ENCODE peak calls at places on chromosomes 1 and 21, in five cellular contexts. One of them, this sample, is unnamed.

GRCh38 chr1:55464550-55464949 is 249.4 kb upstream of the USP24 start:
- ATAC-seq in GM12878: no peak
- ATAC-seq in upper lobe of left lung: no peak
- ATAC-seq in HCT116: no peak
- ATAC-seq in K562: no peak
- ATAC-seq in this sample: no peak

GRCh38 chr1:202317941-202318925 is 23.5 kb downstream of the UBE2T start:
- ATAC-seq in GM12878: no peak
- ATAC-seq in upper lobe of left lung: peak; percentile 19
- ATAC-seq in HCT116: no peak
- ATAC-seq in K562: no peak
- ATAC-seq in this sample: no peak

GRCh38 chr21:44517175-44517899 is 22.7 kb downstream of the KRTAP10-1 start:
- ATAC-seq in GM12878: no peak
- ATAC-seq in upper lobe of left lung: no peak
- ATAC-seq in HCT116: peak; percentile 98
- ATAC-seq in K562: peak; percentile 98
- ATAC-seq in this sample: no peak

GRCh38 chr1:244048566-244049141 is 2.4 kb upstream of the ZBTB18 start:
- ATAC-seq in GM12878: no peak
- ATAC-seq in upper lobe of left lung: no peak
- ATAC-seq in HCT116: no peak
- ATAC-seq in K562: no peak
- ATAC-seq in this sample: no peak

GRCh38 chr1:58717979-58718378 is 18.1 kb upstream of the MYSM1 start:
- ATAC-seq in GM12878: no peak
- ATAC-seq in upper lobe of left lung: peak; percentile 59
- ATAC-seq in HCT116: no peak
- ATAC-seq in K562: no peak
- ATAC-seq in this sample: no peak

GRCh38 chr1:232340448-232340847 is 289.5 kb downstream of the SIPA1L2 start:
- ATAC-seq in GM12878: no peak
- ATAC-seq in upper lobe of left lung: no peak
- ATAC-seq in HCT116: no peak
- ATAC-seq in K562: no peak
- ATAC-seq in this sample: no peak

GRCh38 chr1:27716262-27716895 is 9.4 kb upstream of the FAM76A start:
- ATAC-seq in GM12878: no peak
- ATAC-seq in upper lobe of left lung: no peak
- ATAC-seq in HCT116: no peak
- ATAC-seq in K562: no peak
- ATAC-seq in this sample: no peak

GRCh38 chr1:203316626-203317093 is 11.3 kb downstream of the BTG2 start:
- ATAC-seq in GM12878: no peak
- ATAC-seq in upper lobe of left lung: peak; percentile 78
- ATAC-seq in HCT116: no peak
- ATAC-seq in K562: peak; percentile 31
- ATAC-seq in this sample: peak; percentile 11

GRCh38 chr1:33018112-33018511 is 18.6 kb downstream of the AK2 start:
- ATAC-seq in GM12878: no peak
- ATAC-seq in upper lobe of left lung: no peak
- ATAC-seq in HCT116: no peak
- ATAC-seq in K562: no peak
- ATAC-seq in this sample: no peak

DNA sequence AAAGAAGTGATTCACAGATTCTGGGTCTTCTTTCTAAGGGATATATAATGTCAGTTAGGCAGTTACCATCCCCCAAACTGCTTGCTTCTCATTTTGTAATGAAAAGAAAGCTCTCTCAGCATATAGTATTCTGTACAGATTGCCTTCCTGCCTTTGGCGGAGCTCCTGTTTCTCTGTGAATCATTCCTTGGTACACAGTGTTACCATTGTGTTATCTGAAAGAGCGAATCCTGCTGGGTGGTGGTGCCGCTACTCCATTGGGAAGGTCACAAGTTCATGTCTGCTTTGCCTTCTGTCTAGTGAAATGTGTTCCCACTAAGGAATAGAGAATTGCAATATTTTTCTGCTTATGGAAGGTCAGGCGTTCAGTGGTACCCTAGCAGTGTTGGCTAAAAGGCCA is 186.4 kb downstream of the PDE4B start:
- ATAC-seq in GM12878: no peak
- ATAC-seq in upper lobe of left lung: no peak
- ATAC-seq in HCT116: no peak
- ATAC-seq in K562: no peak
- ATAC-seq in this sample: no peak
- TF ChIP-seq POLR2AphosphoS5 in GM12878: no peak
- TF ChIP-seq POLR2AphosphoS5 in upper lobe of left lung: no peak
- TF ChIP-seq POLR2AphosphoS5 in HCT116: no peak
- TF ChIP-seq POLR2AphosphoS5 in K562: no peak
- TF ChIP-seq POLR2AphosphoS5 in this sample: no peak

GRCh38 chr1:107273515-107273914 is 132.7 kb downstream of the NTNG1 start:
- ATAC-seq in GM12878: no peak
- ATAC-seq in upper lobe of left lung: no peak
- ATAC-seq in HCT116: no peak
- ATAC-seq in K562: no peak
- ATAC-seq in this sample: no peak

GRCh38 chr1:107276247-107276646 is 135.4 kb downstream of the NTNG1 start:
- ATAC-seq in GM12878: no peak
- ATAC-seq in upper lobe of left lung: no peak
- ATAC-seq in HCT116: no peak
- ATAC-seq in K562: no peak
- ATAC-seq in this sample: no peak

GRCh38 chr1:107277022-107277421 is 136.2 kb downstream of the NTNG1 start:
- ATAC-seq in GM12878: peak; percentile 75
- ATAC-seq in upper lobe of left lung: no peak
- ATAC-seq in HCT116: peak; percentile 42
- ATAC-seq in K562: no peak
- ATAC-seq in this sample: no peak

GRCh38 chr1:107274227-107274626 is 133.4 kb downstream of the NTNG1 start:
- ATAC-seq in GM12878: no peak
- ATAC-seq in upper lobe of left lung: no peak
- ATAC-seq in HCT116: no peak
- ATAC-seq in K562: no peak
- ATAC-seq in this sample: no peak

GRCh38 chr1:107272321-107272720 is 131.5 kb downstream of the NTNG1 start:
- ATAC-seq in GM12878: no peak
- ATAC-seq in upper lobe of left lung: no peak
- ATAC-seq in HCT116: no peak
- ATAC-seq in K562: no peak
- ATAC-seq in this sample: no peak
- H3K4me1 ChIP-seq in GM12878: no peaks in the 10 kb centered on the region
- H3K4me1 ChIP-seq in upper lobe of left lung: no peaks in the 10 kb centered on the region
- H3K4me1 ChIP-seq in HCT116: no peaks in the 10 kb centered on the region
- H3K4me1 ChIP-seq in K562: no peaks in the 10 kb centered on the region
- H3K4me1 ChIP-seq in this sample: no peaks in the 10 kb centered on the region

DNA sequence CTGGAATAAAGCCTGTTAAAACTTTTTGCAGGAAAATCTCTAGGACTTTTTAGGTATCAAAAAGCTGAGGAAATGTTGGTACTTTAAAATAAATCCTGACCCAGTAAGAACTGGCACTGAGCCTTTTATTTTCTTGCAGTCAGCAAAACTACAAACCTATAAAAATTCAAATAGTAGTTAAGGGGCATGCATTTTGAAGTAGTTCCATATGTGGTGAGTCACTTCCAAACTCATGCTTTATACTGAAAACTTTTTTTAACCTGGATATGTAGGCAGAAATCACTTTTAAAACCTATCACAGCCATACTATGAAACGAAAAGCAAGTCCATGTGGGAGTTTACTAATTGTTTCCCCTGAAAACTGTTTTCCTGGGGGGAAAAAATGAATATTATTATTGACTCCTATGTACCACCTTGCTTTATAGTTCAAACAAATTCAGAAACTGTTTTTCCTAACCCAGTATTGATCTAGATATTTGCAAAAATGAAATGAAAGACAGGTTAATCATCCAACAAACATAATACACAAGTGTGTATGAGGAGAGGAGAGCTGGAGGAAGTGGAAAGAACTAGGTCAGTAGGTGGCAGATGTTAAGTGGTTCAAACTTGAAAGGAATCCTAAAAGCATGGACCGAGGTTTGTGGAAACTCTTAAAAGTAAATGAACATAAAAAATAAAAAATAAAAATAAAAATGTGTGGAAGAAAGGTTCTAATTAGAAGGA is 30.5 kb downstream of the NRIP1 start:
- ATAC-seq in GM12878: no peak
- ATAC-seq in upper lobe of left lung: no peak
- ATAC-seq in HCT116: no peak
- ATAC-seq in K562: no peak
- ATAC-seq in this sample: no peak
- TF ChIP-seq CTCF in GM12878: no peak
- TF ChIP-seq CTCF in upper lobe of left lung: no peak
- TF ChIP-seq CTCF in HCT116: no peak
- TF ChIP-seq CTCF in K562: no peak
- TF ChIP-seq CTCF in this sample: no peak

GRCh38 chr1:19332832-19333231 is 20.7 kb downstream of the SLC66A1 start:
- ATAC-seq in GM12878: no peak
- ATAC-seq in upper lobe of left lung: no peak
- ATAC-seq in HCT116: no peak
- ATAC-seq in K562: no peak
- ATAC-seq in this sample: no peak
- TF ChIP-seq POLR2AphosphoS5 in GM12878: no peak
- TF ChIP-seq POLR2AphosphoS5 in upper lobe of left lung: no peak
- TF ChIP-seq POLR2AphosphoS5 in HCT116: no peak
- TF ChIP-seq POLR2AphosphoS5 in K562: no peak
- TF ChIP-seq POLR2AphosphoS5 in this sample: no peak

DNA sequence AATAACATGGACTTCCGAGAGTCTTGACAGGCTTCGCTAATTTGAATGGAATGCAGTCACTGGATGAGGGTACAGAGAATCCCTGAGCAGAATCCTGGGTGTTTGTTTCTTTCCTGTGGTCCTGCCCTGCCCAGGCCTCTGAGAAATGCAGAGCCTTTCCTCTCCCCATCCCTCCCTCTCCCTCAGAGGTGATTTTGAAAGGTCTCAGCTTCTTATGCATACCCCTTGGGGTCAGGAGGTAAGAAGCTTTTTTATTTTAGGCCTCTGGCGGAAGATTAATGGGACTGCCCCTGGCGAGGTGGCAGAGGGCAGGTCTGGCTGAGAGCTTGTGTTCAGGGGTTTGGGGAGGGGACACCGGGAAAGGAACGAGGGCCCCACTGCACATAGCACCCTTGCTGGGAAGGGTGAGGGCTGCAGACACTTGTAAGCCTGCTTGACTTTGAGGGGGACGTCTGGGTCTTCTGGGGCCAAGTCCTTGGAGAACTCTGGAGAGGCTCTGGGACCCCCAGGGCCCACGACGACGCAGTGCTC is 116.5 kb upstream of the SLC45A1 start:
- ATAC-seq in GM12878: no peak
- ATAC-seq in upper lobe of left lung: peak; percentile 23
- ATAC-seq in HCT116: peak; percentile 15
- ATAC-seq in K562: no peak
- ATAC-seq in this sample: no peak
- H3K4me1 ChIP-seq in GM12878: no peaks in the 10 kb centered on the region
- H3K4me1 ChIP-seq in upper lobe of left lung: peaks cover 39% of the 10 kb centered on the region
- H3K4me1 ChIP-seq in HCT116: peaks cover 98% of the 10 kb centered on the region
- H3K4me1 ChIP-seq in K562: peaks cover 26% of the 10 kb centered on the region
- H3K4me1 ChIP-seq in this sample: peaks cover 13% of the 10 kb centered on the region

GRCh38 chr1:91404151-91405012 is at the start of gene HFM1:
- ATAC-seq in GM12878: peak; percentile 97
- ATAC-seq in upper lobe of left lung: peak; percentile 92
- ATAC-seq in HCT116: peak; percentile 93
- ATAC-seq in K562: peak; percentile 98
- ATAC-seq in this sample: peak; percentile 97
- TF ChIP-seq CTCF in GM12878: no peak
- TF ChIP-seq CTCF in upper lobe of left lung: peak; percentile 28
- TF ChIP-seq CTCF in HCT116: no peak
- TF ChIP-seq CTCF in K562: no peak
- TF ChIP-seq CTCF in this sample: no peak

DNA sequence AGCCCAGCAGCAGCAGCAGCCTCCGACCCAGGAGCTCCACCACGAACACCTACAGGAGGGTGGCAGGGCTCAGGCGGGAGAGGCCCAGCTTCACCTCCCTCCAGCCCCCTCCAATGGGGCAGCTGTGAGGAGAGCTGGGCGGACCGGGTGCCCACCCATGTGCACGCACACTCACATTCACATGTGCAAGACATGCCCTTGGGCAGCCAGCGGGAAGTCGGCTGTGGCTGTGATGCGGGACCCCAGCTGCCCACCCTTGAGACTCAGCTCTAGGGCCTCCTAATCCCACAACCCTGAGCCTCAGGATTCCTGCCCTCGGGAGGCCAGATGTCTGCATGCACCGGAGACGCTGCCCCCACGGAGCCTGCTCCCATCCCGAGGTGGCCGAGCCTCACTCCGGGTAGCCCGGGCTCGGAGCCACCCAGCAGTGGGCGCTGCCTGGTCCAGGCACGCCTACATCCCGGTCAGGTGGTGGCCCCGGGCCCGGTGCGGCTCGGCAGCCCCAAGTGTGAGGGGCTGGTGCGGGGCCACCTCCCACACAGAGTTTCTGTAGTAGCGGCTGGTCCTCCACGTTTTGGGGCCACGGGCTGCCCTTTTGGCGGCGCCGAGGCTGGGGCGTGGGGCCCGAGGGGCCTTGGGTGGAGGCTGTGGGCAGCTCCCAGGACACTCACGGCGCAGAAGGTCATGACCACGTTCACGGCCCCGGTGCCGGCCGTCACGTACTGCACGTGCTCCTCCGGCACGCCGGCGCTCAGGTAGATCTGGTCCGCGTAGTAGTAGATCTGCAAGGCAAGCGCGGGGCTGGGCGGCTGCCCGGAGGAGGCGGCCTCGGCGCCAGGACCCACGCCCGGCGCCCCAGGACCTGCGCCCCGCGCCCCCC is 12.9 kb upstream of the SLC2A7 start:
- ATAC-seq in GM12878: no peak
- ATAC-seq in upper lobe of left lung: no peak
- ATAC-seq in HCT116: no peak
- ATAC-seq in K562: no peak
- ATAC-seq in this sample: no peak
- TF ChIP-seq POLR2AphosphoS5 in GM12878: no peak
- TF ChIP-seq POLR2AphosphoS5 in upper lobe of left lung: no peak
- TF ChIP-seq POLR2AphosphoS5 in HCT116: no peak
- TF ChIP-seq POLR2AphosphoS5 in K562: no peak
- TF ChIP-seq POLR2AphosphoS5 in this sample: no peak

DNA sequence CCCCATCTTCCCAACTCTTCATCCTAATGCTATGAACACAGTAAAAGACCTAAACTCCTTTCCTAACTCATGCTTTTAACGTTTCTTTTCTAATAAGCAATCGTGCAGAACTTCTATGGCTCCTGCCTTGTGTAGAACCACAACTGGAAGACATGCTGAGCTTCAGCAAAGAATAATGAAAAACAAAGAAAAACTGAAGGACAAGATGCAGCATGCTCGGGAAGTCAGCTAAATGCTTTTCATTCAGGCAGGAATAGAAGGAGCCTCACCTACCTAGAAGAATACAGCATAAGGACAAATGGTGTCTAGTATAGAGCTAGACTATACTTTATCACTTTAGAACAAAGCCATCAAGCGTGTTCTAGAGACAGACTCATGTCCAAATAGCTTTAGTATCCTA is 45.9 kb downstream of the LUZP1 start:
- ATAC-seq in GM12878: no peak
- ATAC-seq in upper lobe of left lung: no peak
- ATAC-seq in HCT116: no peak
- ATAC-seq in K562: no peak
- ATAC-seq in this sample: no peak
- H3K4me1 ChIP-seq in GM12878: peaks cover 29% of the 10 kb centered on the region
- H3K4me1 ChIP-seq in upper lobe of left lung: peaks cover 34% of the 10 kb centered on the region
- H3K4me1 ChIP-seq in HCT116: peaks cover 10% of the 10 kb centered on the region
- H3K4me1 ChIP-seq in K562: peaks cover 14% of the 10 kb centered on the region
- H3K4me1 ChIP-seq in this sample: peaks cover 81% of the 10 kb centered on the region

This sample was measured in gastroesophageal sphincter.